ENCODE peak calls at places on chromosomes 2 and 18, in nine cellular contexts. F, H, T, K, Y, Q, O, G and M are unnamed samples.
A peak's percentile ranks its signal among the peaks of the same experiment; 100 is the strongest.

GRCh38 chr18:3998698-3999333 is 456.3 kb downstream of the DLGAP1 start:
- DNase-seq in F (no peak), H (peak; percentile 71), T (peak; percentile 34), K (no peak), Y (no peak), Q (peak; percentile 13), O (peak; percentile 83), G (no peak), M (peak; percentile 79)

GRCh38 chr18:52190195-52190594 is 149.8 kb upstream of the DCC start:
- DNase-seq in F (no peak), H (no peak), T (no peak), K (no peak), Y (no peak), Q (no peak), O (no peak), G (no peak), M (no peak)

GRCh38 chr2:206054952-206055351 is 31.0 kb downstream of the INO80D start:
- DNase-seq in F (no peak), H (no peak), T (no peak), K (no peak), Y (no peak), Q (no peak), O (no peak), G (no peak), M (no peak)

GRCh38 chr18:23115683-23116096 is 19.6 kb upstream of the CABLES1 start:
- DNase-seq in F (no peak), H (peak; percentile 95), T (peak; percentile 98), K (no peak), Y (peak; percentile 95), Q (no peak), O (peak; percentile 98), G (no peak), M (peak; percentile 100)

GRCh38 chr2:129929321-129930290 is 49.9 kb upstream of the RAB6C start:
- DNase-seq in F (peak; percentile 74), H (no peak), T (no peak), K (no peak), Y (peak; percentile 45), Q (no peak), O (peak; percentile 14), G (no peak), M (peak; percentile 96)

GRCh38 chr18:10378688-10379465 is 75.6 kb upstream of the APCDD1 start:
- DNase-seq in F (no peak), H (no peak), T (peak; percentile 55), K (no peak), Y (peak; percentile 41), Q (no peak), O (peak; percentile 10), G (no peak), M (peak; percentile 38)

GRCh38 chr2:227849906-227850305 is 21.5 kb upstream of the DAW1 start:
- DNase-seq in F (no peak), H (no peak), T (peak; percentile 71), K (no peak), Y (no peak), Q (no peak), O (peak; percentile 84), G (no peak), M (peak; percentile 97)

GRCh38 chr2:47034973-47035609 is 119.5 kb upstream of the MCFD2 start:
- DNase-seq in F (peak; percentile 76), H (peak; percentile 50), T (peak; percentile 79), K (no peak), Y (no peak), Q (peak; percentile 46), O (no peak), G (no peak), M (no peak)

GRCh38 chr2:240952496-240953246 is 45.7 kb upstream of the SNED1 start:
- DNase-seq in F (peak; percentile 67), H (no peak), T (no peak), K (no peak), Y (no peak), Q (no peak), O (no peak), G (no peak), M (no peak)

GRCh38 chr2:9967053-9967775 is 15.7 kb downstream of the GRHL1 start:
- DNase-seq in F (no peak), H (no peak), T (no peak), K (peak; percentile 49), Y (no peak), Q (no peak), O (peak; percentile 33), G (no peak), M (peak; percentile 54)

GRCh38 chr18:7221424-7222155 is 9.3 kb upstream of the LRRC30 start:
- DNase-seq in F (peak; percentile 42), H (peak; percentile 92), T (peak; percentile 45), K (no peak), Y (peak; percentile 5), Q (peak; percentile 9), O (peak; percentile 84), G (no peak), M (peak; percentile 75)

GRCh38 chr2:11993749-11994148 is 247.3 kb downstream of the LPIN1 start:
- DNase-seq in F (no peak), H (no peak), T (no peak), K (no peak), Y (no peak), Q (no peak), O (no peak), G (no peak), M (no peak)

GRCh38 chr2:69211111-69211510 is 175.9 kb downstream of the GFPT1 start:
- DNase-seq in F (no peak), H (no peak), T (no peak), K (no peak), Y (no peak), Q (no peak), O (peak; percentile 53), G (no peak), M (peak; percentile 25)

GRCh38 chr2:69211686-69212085 is 175.3 kb downstream of the GFPT1 start:
- DNase-seq in F (no peak), H (no peak), T (no peak), K (no peak), Y (no peak), Q (no peak), O (no peak), G (no peak), M (no peak)

GRCh38 chr2:69209482-69209881 is 177.5 kb downstream of the GFPT1 start:
- DNase-seq in F (no peak), H (no peak), T (no peak), K (no peak), Y (no peak), Q (no peak), O (no peak), G (no peak), M (no peak)

GRCh38 chr2:69212238-69213028 is 174.6 kb downstream of the GFPT1 start:
- DNase-seq in F (no peak), H (no peak), T (no peak), K (no peak), Y (no peak), Q (no peak), O (no peak), G (no peak), M (no peak)

DNA sequence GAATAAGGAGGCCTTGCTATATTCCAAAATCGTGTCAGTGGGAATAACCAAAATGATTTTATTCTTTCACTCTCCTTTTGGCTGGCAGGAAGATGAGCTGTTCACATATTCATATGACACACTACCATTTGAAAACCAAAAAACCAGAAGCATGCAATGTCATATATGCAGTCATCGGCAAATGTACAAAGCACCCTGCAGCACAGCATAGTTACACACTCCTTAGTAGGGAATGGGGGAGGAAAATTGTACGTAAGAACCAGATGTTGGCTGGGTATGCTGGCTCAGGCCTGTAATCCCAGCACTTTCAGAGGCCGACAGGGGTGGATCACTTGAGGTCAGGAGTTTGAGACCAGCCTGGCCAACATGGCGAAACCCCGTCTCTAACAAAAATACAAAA is 176.6 kb downstream of the GFPT1 start:
- DNase-seq in F (no peak), H (no peak), T (no peak), K (no peak), Y (no peak), Q (no peak), O (no peak), G (no peak), M (peak; percentile 47)
- H3K4me3 ChIP-seq in F (no peak overlapping the region), H (no peak overlapping the region), T (no peak overlapping the region), K (no peak overlapping the region), Y (no peak overlapping the region), Q (no peak overlapping the region), O (no peak overlapping the region), G (no peak overlapping the region), M (no peak overlapping the region)

GRCh38 chr18:36412778-36413177 is 115.3 kb downstream of the FHOD3 start:
- DNase-seq in F (no peak), H (peak; percentile 29), T (no peak), K (no peak), Y (no peak), Q (no peak), O (peak; percentile 56), G (no peak), M (peak; percentile 50)
- TF ChIP-seq CTCF in F (peak; percentile 18), H (peak; percentile 59), T (peak; percentile 44), K (peak; percentile 57), Y (peak; percentile 50), Q (peak; percentile 22), O (peak; percentile 63), G (peak; percentile 50), M (peak; percentile 61)

DNA sequence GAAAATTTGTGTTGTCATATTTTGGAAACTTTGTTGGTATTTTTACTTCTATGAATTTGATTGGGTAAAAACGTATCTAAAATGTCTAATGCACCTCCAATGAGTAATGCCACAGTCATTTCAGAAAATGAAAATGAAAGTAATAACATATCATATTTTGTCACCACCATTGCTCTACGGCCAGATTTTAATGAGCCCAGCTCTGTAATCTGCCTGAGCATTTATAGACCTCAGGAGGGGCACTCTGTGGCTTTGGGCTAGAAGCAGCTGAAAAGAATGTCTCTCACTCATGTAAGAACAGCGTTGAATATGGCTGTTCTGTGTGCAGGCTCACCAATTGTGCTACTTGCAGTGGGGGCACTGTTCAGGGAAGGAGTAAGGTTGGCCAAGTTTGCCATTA is 32.7 kb upstream of the ABCA12 start:
- DNase-seq in F (no peak), H (peak; percentile 13), T (peak; percentile 23), K (no peak), Y (peak; percentile 6), Q (no peak), O (peak; percentile 15), G (no peak), M (no peak)
- H3K4me3 ChIP-seq in F (no peak overlapping the region), H (peak overlapping the region; percentile 33), T (no peak overlapping the region), K (no peak overlapping the region), Y (no peak overlapping the region), Q (peak overlapping the region; percentile 20), O (peak overlapping the region; percentile 29), G (no peak overlapping the region), M (no peak overlapping the region)

GRCh38 chr2:164747786-164748433 is 93.7 kb downstream of the COBLL1 start:
- DNase-seq in F (peak; percentile 33), H (peak; percentile 28), T (no peak), K (no peak), Y (no peak), Q (no peak), O (no peak), G (no peak), M (no peak)
- TF ChIP-seq CTCF in F (no peak), H (no peak), T (no peak), K (no peak), Y (no peak), Q (no peak), O (no peak), G (no peak), M (no peak)

GRCh38 chr2:74991977-74992376 is 33.5 kb downstream of the POLE4 start:
- DNase-seq in F (no peak), H (peak; percentile 67), T (peak; percentile 26), K (no peak), Y (peak; percentile 20), Q (no peak), O (peak; percentile 56), G (no peak), M (peak; percentile 33)
- H3K4me3 ChIP-seq in F (no peak overlapping the region), H (no peak overlapping the region), T (no peak overlapping the region), K (no peak overlapping the region), Y (no peak overlapping the region), Q (no peak overlapping the region), O (no peak overlapping the region), G (no peak overlapping the region), M (no peak overlapping the region)